ENCODE peak calls at places on chromosomes 2 and 18, in four cellular contexts. J, D, L and Z are unnamed samples.

GRCh38 chr2:127193948-127194267 is 26.2 kb downstream of the CYP27C1 start:
- DNase-seq in L (no peak), D (no peak), J (no peak), Z (no peak)

GRCh38 chr18:12121175-12122095 is 27.8 kb downstream of the ANKRD62 start:
- DNase-seq in L (peak; percentile 20), D (no peak), J (no peak), Z (peak; percentile 31)

GRCh38 chr2:114925296-114926255 is 483.1 kb downstream of the DPP10 start:
- DNase-seq in D (no peak), J (no peak), L (peak; percentile 11), Z (no peak)

GRCh38 chr2:32711219-32711618 is 83.4 kb downstream of the TTC27 start:
- DNase-seq in J (no peak), L (peak; percentile 68), D (no peak), Z (no peak)

GRCh38 chr2:79874015-79874414 is 361.2 kb downstream of the CTNNA2 start:
- DNase-seq in J (no peak), D (no peak), L (no peak), Z (no peak)

GRCh38 chr18:23880931-23881330 is 133.6 kb upstream of the TTC39C start:
- DNase-seq in D (no peak), J (no peak), L (no peak), Z (no peak)

GRCh38 chr2:111208639-111209038 is 87.9 kb downstream of the BCL2L11 start:
- DNase-seq in D (no peak), J (no peak), L (no peak), Z (no peak)

GRCh38 chr2:195471163-195471562 is 185.9 kb upstream of the SLC39A10 start:
- DNase-seq in J (no peak), D (no peak), L (no peak), Z (no peak)

GRCh38 chr2:62116983-62117382 is 78.9 kb upstream of the B3GNT2 start:
- DNase-seq in D (no peak), J (no peak), L (no peak), Z (no peak)

GRCh38 chr2:1455466-1455865 is 42.2 kb downstream of the TPO start:
- DNase-seq in J (no peak), D (no peak), L (peak; percentile 27), Z (no peak)

GRCh38 chr18:39843546-39843945 is 2111.5 kb upstream of the PIK3C3 start:
- DNase-seq in D (no peak), L (no peak), J (no peak), Z (no peak)

GRCh38 chr2:160194351-160194750 is 5.7 kb downstream of the ITGB6 start:
- DNase-seq in L (peak; percentile 43), J (no peak), D (no peak), Z (no peak)

GRCh38 chr2:25129901-25130520 is 38.4 kb downstream of the POMC start:
- DNase-seq in L (no peak), J (no peak), D (no peak), Z (no peak)

GRCh38 chr2:191012845-191013616 is 940 bp downstream of the STAT1 start:
- DNase-seq in D (no peak), L (peak; percentile 48), J (no peak), Z (no peak)

GRCh38 chr2:70367722-70368323 is 66.0 kb upstream of the FAM136A start:
- DNase-seq in L (peak; percentile 73), J (no peak), D (no peak), Z (no peak)

GRCh38 chr2:204574473-204574872 is 29.2 kb downstream of the PARD3B start:
- DNase-seq in D (no peak), L (no peak), J (no peak), Z (no peak)